ENCODE peak calls at places on chromosome 22, in five cellular contexts. M, A, U, O and Y are unnamed samples.

GRCh38 chr22:27554106-27554814 is 247.3 kb downstream of the MN1 start:
- DNase-seq in A (no peak), U (no peak), O (no peak), M (peak; percentile 69), Y (peak; percentile 12)

GRCh38 chr22:25111579-25112517 is 87.8 kb upstream of the CRYBB3 start:
- DNase-seq in U (no peak), A (peak; percentile 81), M (no peak), O (peak; percentile 49), Y (peak; percentile 71)

GRCh38 chr22:23533771-23534191 is 46.3 kb downstream of the IGLL1 start:
- DNase-seq in A (peak; percentile 16), M (no peak), U (no peak), O (no peak), Y (peak; percentile 15)

GRCh38 chr22:41308054-41308453 is 6.7 kb downstream of the ZC3H7B start:
- DNase-seq in A (no peak), O (no peak), M (no peak), U (no peak), Y (no peak)

GRCh38 chr22:27846248-27846760 is 44.7 kb upstream of the MN1 start:
- DNase-seq in A (no peak), M (no peak), U (no peak), O (no peak), Y (no peak)

GRCh38 chr22:37905534-37906363 is at the start of gene MICALL1:
- DNase-seq in M (peak; percentile 73), A (peak; percentile 84), U (peak; percentile 80), O (peak; percentile 89), Y (peak; percentile 68)

GRCh38 chr22:22552630-22553029 is 6.4 kb downstream of the PRAME start:
- DNase-seq in U (no peak), M (no peak), O (no peak), A (no peak), Y (no peak)

GRCh38 chr22:31943206-31943975 is 944 bp upstream of the YWHAH start:
- DNase-seq in O (no peak), U (no peak), M (no peak), A (no peak), Y (no peak)

GRCh38 chr22:49614966-49615965 is 212.4 kb downstream of the BRD1 start:
- DNase-seq in U (no peak), A (peak; percentile 38), O (no peak), M (no peak), Y (no peak)

GRCh38 chr22:36385491-36386350 is 2.0 kb downstream of the MYH9 start:
- DNase-seq in M (no peak), O (no peak), U (peak; percentile 82), A (peak; percentile 78), Y (peak; percentile 47)
- H3K4me3 ChIP-seq in M (peak overlapping the region; percentile 98), O (peak overlapping the region; percentile 54), U (peak overlapping the region; percentile 92), A (peak overlapping the region; percentile 84), Y (peak overlapping the region; percentile 100)

DNA sequence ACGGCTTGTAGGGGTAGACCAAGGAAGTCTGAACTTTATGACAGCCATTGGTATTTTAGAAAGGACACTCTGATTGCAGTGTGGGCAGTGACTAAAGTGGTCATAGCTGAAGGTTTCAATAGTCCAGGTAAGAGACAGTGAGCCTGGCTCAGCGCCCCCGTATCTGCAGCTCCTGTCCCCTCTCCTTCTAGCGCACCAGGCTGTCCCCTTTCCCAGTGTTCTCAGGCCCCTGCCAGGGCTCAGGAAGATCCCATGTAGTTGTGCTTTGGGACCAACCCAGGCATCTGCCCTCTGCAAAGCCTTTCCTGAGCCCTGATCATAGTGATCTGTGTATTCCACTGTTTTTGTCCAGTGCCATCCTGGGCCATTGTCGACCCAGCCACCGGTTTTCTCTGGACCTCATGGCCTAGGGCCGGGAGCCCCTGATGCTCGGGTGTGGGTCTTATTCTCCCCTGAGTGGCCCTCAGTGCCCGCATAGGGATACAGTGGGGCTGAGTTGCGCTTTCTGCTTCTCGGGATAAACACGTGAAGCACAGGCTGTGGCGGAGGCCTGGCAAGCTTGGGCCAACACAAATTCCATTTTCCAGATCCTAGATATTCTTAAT is 804.8 kb downstream of the TBC1D22A start:
- DNase-seq in U (no peak), M (no peak), O (no peak), A (no peak), Y (no peak)
- H3K9me3 ChIP-seq in U (no peaks in the 10 kb centered on the region), M (no peaks in the 10 kb centered on the region), O (no peaks in the 10 kb centered on the region), A (no peaks in the 10 kb centered on the region), Y (no peaks in the 10 kb centered on the region)

DNA sequence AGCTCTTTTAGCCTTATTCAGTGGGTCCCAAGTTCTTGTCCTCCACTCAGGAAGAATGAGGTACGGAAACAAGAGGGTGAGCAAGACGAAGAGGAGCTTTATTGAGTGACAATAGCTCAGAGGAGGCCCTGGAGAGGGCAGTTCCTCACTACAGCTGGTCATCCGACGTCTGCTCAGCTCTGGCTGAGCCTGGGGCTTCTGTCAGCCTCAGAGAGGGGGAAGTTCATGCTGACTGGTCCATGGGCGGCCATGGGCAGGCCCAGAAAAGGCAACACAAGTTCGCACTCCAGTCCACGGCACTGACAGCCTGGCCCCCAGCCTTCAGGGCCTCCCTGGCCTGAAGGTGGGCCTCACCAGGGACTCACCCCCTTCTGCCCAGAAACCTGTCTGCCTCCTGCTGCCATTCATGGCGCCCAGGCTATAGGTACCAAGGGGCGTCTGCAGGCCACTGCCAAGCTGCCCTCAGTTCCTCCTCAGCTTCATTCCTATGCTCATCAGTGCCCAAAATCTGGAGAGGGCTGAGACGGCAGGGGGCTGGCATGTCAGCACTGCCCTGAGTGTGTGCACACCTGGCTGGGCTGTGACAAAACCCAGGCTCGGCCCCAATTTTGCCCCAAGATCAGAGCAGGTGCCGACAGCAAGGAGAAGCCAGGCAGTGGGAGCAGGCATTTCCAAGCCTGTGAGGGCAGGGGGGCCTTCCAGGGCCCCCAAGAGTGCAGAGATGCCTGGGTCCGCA is 21.7 kb upstream of the KIAA0930 start:
- DNase-seq in O (no peak), M (no peak), U (no peak), A (no peak), Y (no peak)
- H3K4me3 ChIP-seq in O (no peak overlapping the region), M (no peak overlapping the region), U (no peak overlapping the region), A (no peak overlapping the region), Y (no peak overlapping the region)

DNA sequence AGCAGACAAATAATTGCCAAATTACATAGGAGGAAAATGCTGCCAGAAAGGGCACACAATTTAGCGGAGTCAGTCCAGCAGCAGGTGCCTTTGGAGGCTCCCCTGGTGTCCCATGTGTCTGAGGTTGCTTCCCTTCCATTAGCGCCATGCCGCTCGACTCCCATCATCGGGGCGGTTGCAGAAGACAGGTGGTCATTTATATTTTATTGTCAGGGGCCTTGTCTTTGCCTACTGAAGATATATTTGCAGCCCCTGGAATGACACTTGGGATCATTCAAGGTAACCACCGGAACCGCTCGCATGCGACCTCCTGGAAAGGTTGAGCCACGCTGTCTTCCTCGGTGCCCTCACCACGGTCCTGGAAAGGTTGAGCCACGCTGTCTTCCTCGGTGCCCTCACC is 298.3 kb downstream of the TBC1D22A start:
- DNase-seq in O (no peak), U (no peak), A (no peak), M (no peak), Y (no peak)
- H3K9me3 ChIP-seq in O (no peaks in the 10 kb centered on the region), U (no peaks in the 10 kb centered on the region), A (no peaks in the 10 kb centered on the region), M (no peaks in the 10 kb centered on the region), Y (no peaks in the 10 kb centered on the region)

GRCh38 chr22:42603427-42603826 is 11.3 kb downstream of the POLDIP3 start:
- DNase-seq in A (no peak), U (no peak), O (no peak), M (no peak), Y (no peak)

GRCh38 chr22:42596863-42597530 is 17.7 kb downstream of the POLDIP3 start:
- DNase-seq in M (no peak), O (peak; percentile 34), U (no peak), A (no peak), Y (no peak)

GRCh38 chr22:42604403-42604802 is 10.3 kb downstream of the POLDIP3 start:
- DNase-seq in M (no peak), U (no peak), O (peak; percentile 39), A (no peak), Y (no peak)

GRCh38 chr22:42602470-42602869 is 12.2 kb downstream of the POLDIP3 start:
- DNase-seq in U (no peak), M (no peak), A (no peak), O (no peak), Y (peak; percentile 64)

DNA sequence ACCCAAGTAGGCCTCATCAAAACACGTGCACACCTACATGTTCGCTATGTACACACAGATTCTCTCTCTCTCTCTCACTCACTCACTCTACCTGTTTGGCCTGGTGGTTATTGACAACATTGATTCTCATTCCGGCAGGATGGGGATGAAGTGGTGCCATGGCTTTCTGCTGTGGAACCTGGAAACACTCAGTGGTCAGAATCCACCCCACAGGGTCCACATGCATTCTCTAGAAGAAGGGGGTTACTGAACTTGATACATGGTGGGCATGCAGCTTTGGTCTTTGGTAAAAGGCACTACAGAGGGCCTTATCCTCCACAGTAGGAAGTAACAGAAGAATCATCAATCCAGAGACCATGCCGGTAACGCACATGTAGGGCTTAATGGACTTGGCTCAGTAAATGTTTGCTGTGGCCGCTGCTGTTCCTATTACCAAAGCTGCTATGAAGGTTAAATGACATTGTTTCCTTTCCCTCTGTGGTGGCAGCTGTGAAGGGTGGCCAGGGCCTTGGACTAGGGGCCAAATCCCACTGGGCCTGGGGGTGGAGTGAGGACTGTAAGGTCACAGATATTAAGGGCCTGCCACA is 12.7 kb downstream of the POLDIP3 start:
- DNase-seq in U (no peak), M (no peak), A (no peak), O (no peak), Y (no peak)
- H3K4me3 ChIP-seq in U (no peak overlapping the region), M (no peak overlapping the region), A (no peak overlapping the region), O (no peak overlapping the region), Y (no peak overlapping the region)